ENCODE peak calls at places on chromosome 19, in four cellular contexts. P is DND-41, Z is brain microvascular endothelial cell, W is AG04450. M is an unnamed sample.

GRCh38 chr19:2229103-2230028 is 6.8 kb downstream of the PLEKHJ1 start:
- DNase-seq in Z (no peak), P (no peak), W (no peak), M (no peak)

GRCh38 chr19:6125571-6125989 is 9.9 kb upstream of the ACSBG2 start:
- DNase-seq in P (peak), Z (peak), W (peak), M (peak)

GRCh38 chr19:511101-511841 is 4.0 kb downstream of the TPGS1 start:
- DNase-seq in W (no peak), Z (no peak), P (peak), M (no peak)

GRCh38 chr19:18049390-18049789 is 37.3 kb downstream of the IL12RB1 start:
- DNase-seq in W (no peak), P (no peak), Z (peak), M (no peak)

GRCh38 chr19:40356681-40357595 is 8.4 kb downstream of the PLD3 start:
- DNase-seq in Z (peak), W (no peak), P (no peak), M (no peak)

GRCh38 chr19:18895038-18895827 is 725 bp downstream of the CERS1 start:
- DNase-seq in Z (no peak), W (no peak), P (no peak), M (no peak)

GRCh38 chr19:2494447-2495129 is 18.7 kb downstream of the GADD45B start:
- DNase-seq in W (no peak), P (no peak), Z (peak), M (no peak)

GRCh38 chr19:37929512-37929911 is 22.5 kb downstream of the SIPA1L3 start:
- DNase-seq in Z (no peak), W (no peak), P (no peak), M (no peak)

GRCh38 chr19:1753730-1754442 is 580 bp downstream of the ONECUT3 start:
- DNase-seq in P (no peak), Z (no peak), W (no peak), M (no peak)

GRCh38 chr19:42469311-42470239 is 26.8 kb upstream of the CXCL17 start:
- DNase-seq in Z (no peak), W (no peak), P (no peak), M (no peak)

GRCh38 chr19:21902596-21902995 is 66.6 kb upstream of the ZNF43 start:
- DNase-seq in P (no peak), W (no peak), Z (no peak), M (no peak)

GRCh38 chr19:29563688-29564087 is 37.9 kb downstream of the VSTM2B start:
- DNase-seq in P (no peak), W (no peak), Z (no peak), M (no peak)

GRCh38 chr19:16702123-16702522 is 17.5 kb upstream of the NWD1 start:
- DNase-seq in P (no peak), W (peak), Z (peak), M (peak)

GRCh38 chr19:9782282-9782681 is 13.7 kb upstream of the ZNF846 start:
- DNase-seq in P (no peak), W (no peak), Z (no peak), M (no peak)

GRCh38 chr19:46849610-46850009 is 1.0 kb downstream of the AP2S1 start:
- DNase-seq in P (no peak), Z (no peak), W (no peak), M (no peak)

GRCh38 chr19:46850228-46851203 is at the start of gene AP2S1:
- DNase-seq in Z (peak), P (peak), W (peak), M (peak)

GRCh38 chr19:46845959-46846459 is 4.6 kb downstream of the AP2S1 start:
- DNase-seq in Z (no peak), W (no peak), P (no peak), M (no peak)

GRCh38 chr19:46847528-46847927 is 3.1 kb downstream of the AP2S1 start:
- DNase-seq in P (no peak), W (no peak), Z (no peak), M (no peak)

DNA sequence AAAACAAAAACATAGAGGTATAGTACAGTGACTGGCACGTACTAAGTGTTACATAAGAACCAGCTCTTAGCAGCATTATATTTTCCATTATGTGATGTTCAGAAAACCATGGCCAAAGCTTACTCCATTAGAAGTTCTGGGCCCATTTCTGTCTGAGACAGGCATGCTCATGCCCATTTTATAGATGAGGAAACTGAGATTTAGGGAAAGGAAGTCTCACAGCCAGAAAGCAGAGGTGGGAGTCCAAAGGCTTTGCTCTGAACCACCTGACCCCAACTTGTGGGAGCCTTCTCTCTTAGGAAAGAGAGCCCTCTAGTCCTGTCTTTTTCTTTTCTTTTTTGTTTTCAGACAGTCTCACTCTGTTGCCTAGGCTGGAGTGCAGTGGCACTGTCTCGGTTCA is 2.3 kb downstream of the AP2S1 start:
- DNase-seq in W (no peak), Z (no peak), P (no peak), M (no peak)
- H3K27ac ChIP-seq in W (no peak), Z (peak), P (no peak), M (peak)

DNA sequence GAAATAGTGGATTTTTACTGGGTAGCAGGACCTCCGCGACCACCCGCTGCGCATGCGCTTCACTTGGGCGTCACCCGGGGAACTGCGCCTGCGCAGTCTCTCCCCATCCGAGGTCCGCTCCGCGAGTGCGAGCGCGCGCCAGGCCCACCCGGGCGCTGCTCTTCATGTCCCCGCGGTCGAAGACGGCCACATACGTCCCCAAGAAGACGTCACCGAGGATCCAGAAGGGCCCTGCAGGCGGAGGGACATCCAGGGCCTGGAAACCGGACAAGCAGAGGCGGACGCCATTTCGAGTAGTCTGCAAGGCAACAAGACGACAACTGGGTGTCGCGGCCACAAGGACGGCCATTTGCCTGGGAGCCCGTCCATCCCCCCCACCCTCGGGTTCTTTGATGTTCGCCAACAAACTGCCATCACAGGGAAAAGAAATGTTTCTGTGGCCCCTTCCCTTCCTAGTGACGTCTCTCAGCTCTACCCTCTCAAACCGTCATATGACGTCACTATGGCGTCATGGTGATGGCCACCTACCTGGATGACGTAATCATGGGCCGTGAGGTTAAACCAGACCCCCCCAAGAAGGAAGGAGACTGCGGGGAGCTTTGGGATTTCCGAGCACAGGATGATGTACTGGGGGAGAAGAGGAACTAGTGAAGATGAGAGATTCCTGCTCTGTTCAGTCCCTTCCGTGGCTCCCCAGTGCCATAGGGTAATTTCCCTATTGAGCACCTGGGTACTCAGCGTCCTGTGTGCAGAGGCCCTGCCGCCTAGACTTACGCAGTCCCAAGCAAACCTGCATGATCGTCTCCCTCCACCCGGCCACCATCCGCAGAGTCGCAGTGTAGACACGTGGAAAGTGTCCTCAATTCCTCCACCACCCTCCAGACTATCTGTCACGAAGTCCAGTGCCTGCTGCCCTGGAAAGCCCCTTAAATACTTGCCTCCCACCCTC is 6.7 kb downstream of the NAPSA start:
- DNase-seq in W (no peak), P (peak), Z (no peak), M (no peak)
- H3K27ac ChIP-seq in W (no peak), P (no peak), Z (no peak), M (no peak)

GRCh38 chr19:43675906-43676305 is 5.9 kb upstream of the PLAUR start:
- DNase-seq in P (no peak), W (no peak), Z (no peak), M (no peak)
- H3K27ac ChIP-seq in P (no peak), W (no peak), Z (no peak), M (peak)

DNA sequence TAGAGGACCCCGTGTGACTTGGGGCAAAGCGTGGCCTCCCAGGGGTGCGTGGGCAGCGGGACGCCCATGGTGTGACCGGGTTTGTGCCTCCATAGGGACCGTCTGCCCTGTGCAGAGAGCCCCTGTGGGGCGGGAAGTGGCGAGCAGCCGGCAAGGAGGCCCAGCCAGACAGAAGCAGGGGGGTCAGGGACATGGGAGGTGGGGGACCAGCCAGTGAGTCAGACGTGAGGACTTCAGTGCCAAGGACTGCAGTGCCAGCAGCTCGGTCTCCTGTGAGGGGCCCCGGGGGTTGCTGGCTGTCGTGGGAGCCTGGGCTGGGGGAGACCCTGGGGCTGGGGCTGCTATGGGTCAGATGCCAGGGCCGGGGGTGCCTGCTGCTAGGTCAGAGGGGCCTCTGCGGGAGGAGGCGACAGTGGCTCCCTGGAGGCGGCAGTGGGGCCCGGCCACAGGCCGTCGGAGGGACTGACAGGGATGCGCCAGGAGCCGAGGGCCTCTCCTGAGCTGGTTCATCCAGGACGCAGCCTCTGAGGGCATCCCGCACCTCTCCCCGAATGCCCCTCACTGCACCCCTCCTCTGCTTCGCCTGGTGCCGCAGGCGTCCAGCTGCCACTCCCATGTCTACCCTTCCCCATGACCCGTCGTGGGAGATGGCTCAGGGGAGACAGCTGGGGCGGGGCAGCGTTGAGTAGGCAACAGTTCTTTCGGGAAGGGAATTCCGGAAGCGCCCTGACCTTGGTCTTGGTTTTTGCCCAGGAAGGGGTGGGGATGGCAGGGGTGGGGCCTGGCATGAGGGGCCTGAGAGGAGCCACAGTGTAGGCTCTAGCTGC is 80.0 kb downstream of the KDM4B start:
- DNase-seq in Z (peak), P (no peak), W (no peak), M (no peak)
- H3K27ac ChIP-seq in Z (peak), P (no peak), W (peak), M (no peak)

M was measured in epithelial cell of prostate.